ENCODE peak calls at places on chromosomes 5 and 9, in four cellular contexts. Z is hepatocyte, Q is bronchial epithelial cell, L is right lobe of liver. E is an unnamed sample. For H3K36me3, the result is how much of the 10 kb centered on the place peaks cover.

GRCh38 chr5:148374693-148375360 is 8.9 kb upstream of the FBXO38 start:
- DNase-seq in Q (peak), L (no peak), Z (peak), E (no peak)

GRCh38 chr5:3373391-3373790 is 222.2 kb upstream of the IRX1 start:
- DNase-seq in Q (no peak), L (no peak), Z (no peak), E (no peak)

GRCh38 chr9:27726244-27727141 is 153.2 kb upstream of the C9orf72 start:
- DNase-seq in Z (peak), L (peak), Q (peak), E (peak)

GRCh38 chr5:56914678-56915077 is 5.3 kb downstream of the SETD9 start:
- DNase-seq in L (no peak), Z (no peak), Q (no peak), E (no peak)

GRCh38 chr5:57456056-57456455 is 26.6 kb downstream of the ACTBL2 start:
- DNase-seq in L (no peak), Q (no peak), Z (no peak), E (no peak)

GRCh38 chr9:126611188-126611587 is 2.5 kb upstream of the LMX1B start:
- DNase-seq in Z (no peak), Q (no peak), L (no peak), E (no peak)

GRCh38 chr9:111783857-111784256 is 10.9 kb downstream of the SHOC1 start:
- DNase-seq in L (no peak), Z (no peak), Q (no peak), E (no peak)

GRCh38 chr5:131265318-131265803 is 1.5 kb downstream of the CDC42SE2 start:
- DNase-seq in Z (peak), Q (peak), L (no peak), E (no peak)

GRCh38 chr9:105681724-105682123 is 12.6 kb upstream of the TMEM38B start:
- DNase-seq in L (no peak), Z (peak), Q (peak), E (no peak)

GRCh38 chr5:56681346-56681745 is 134.0 kb upstream of the MAP3K1 start:
- DNase-seq in L (no peak), Z (no peak), Q (no peak), E (no peak)

GRCh38 chr5:137589185-137589584 is 90.1 kb upstream of the SPOCK1 start:
- DNase-seq in Z (no peak), L (no peak), Q (no peak), E (no peak)

GRCh38 chr9:103586721-103587120 is 507.4 kb upstream of the SMC2 start:
- DNase-seq in Q (no peak), L (no peak), Z (peak), E (no peak)

GRCh38 chr5:135235002-135235401 is 164.0 kb downstream of the MACROH2A1 start:
- DNase-seq in L (no peak), Z (no peak), Q (no peak), E (no peak)

GRCh38 chr5:154077692-154078091 is 38.9 kb downstream of the MFAP3 start:
- DNase-seq in Z (peak), L (no peak), Q (peak), E (no peak)

GRCh38 chr5:122259995-122260394 is 52.0 kb upstream of the SNCAIP start:
- DNase-seq in Z (peak), L (no peak), Q (peak), E (no peak)

GRCh38 chr5:146025108-146025507 is 80.3 kb downstream of the PLAC8L1 start:
- DNase-seq in L (no peak), Q (no peak), Z (peak), E (no peak)

GRCh38 chr5:14063117-14063516 is 80.0 kb upstream of the TRIO start:
- DNase-seq in L (no peak), Z (no peak), Q (peak), E (no peak)

GRCh38 chr9:37425298-37425752 is 2.8 kb downstream of the GRHPR start:
- DNase-seq in Q (no peak), Z (no peak), L (no peak), E (no peak)

GRCh38 chr9:121556580-121556979 is 56.9 kb upstream of the GGTA1 start:
- DNase-seq in Z (peak), Q (peak), L (no peak), E (no peak)

GRCh38 chr5:151225071-151225470 is 1.2 kb upstream of the CCDC69 start:
- DNase-seq in Z (no peak), Q (no peak), L (no peak), E (no peak)
- TF ChIP-seq CTCF in Z (no peak), Q (no peak), L (no peak), E (no peak)

DNA sequence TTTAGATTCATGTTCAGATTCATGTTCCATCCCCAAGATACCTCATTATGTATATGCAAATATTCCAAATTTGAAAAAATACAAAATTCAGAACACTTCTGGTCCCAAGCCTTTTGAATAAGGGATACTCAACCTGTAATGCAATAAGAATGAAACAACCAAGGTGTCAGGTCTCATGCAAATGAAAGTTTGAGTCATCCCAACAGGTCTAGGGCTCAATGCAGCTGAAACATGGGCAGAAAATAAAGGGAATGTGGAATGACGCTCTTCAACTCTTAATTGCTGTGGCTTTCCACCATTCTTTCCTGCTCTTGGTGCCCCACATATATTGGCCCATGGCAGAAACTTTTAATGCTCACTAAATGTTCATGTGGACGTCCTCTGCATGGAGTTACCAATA is 107.3 kb upstream of the DAPK1 start:
- DNase-seq in L (no peak), Z (no peak), Q (peak), E (no peak)
- H3K36me3 ChIP-seq in L (under half), Z (under half), Q (under half), E (under half)

GRCh38 chr9:76894198-76894597 is 11.7 kb downstream of the PRUNE2 start:
- DNase-seq in Z (no peak), L (no peak), Q (no peak), E (no peak)
- TF ChIP-seq CTCF in Z (no peak), L (no peak), Q (no peak), E (no peak)

DNA sequence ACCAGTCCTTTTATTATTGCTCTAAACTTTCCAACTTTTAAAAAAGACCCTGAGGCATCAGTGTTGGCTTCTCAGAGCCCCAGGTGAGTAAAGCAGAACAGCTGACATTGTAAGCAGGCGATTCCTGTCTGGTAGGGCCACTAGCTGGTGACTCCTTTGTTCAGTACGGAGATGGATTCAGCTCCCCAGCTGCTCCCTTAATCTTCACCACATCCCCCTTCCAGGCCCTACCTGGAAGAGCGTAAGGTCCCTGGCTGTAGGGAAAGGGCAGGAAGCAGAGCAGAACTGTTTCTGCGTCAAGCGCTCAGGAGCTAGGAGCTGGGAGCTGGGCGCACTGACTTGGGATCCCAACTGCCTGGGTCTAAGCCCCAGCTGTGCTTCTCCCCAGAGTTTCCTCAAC is 203.7 kb upstream of the TAS2R1 start:
- DNase-seq in L (no peak), Q (no peak), Z (no peak), E (no peak)
- H3K36me3 ChIP-seq in L (under half), Q (under half), Z (under half), E (under half)

DNA sequence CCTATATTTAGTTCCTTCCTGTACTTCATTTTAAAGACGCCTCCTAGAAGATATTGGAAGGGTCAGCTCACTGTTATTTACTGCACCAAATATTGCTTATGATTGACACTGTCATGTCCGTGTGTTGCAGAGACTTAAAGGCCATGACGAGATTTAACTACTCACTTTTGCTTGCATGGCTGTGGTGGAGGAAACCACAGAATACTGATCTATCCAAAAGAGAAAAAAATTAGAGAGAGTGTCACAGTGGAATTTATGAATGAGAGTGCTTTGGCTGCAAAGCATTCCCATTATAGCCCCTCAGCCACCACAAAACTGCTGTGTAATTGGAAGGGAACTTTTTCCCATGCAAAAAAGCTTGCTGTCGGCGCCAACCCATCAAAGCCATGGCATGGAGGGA is 58.0 kb downstream of the EBF1 start:
- DNase-seq in Q (no peak), L (no peak), Z (no peak), E (no peak)
- TF ChIP-seq CTCF in Q (no peak), L (no peak), Z (no peak), E (no peak)

E was measured in psoas muscle.